ENCODE peak calls at places on chromosomes 2 and 18, in seven cellular contexts. X is ACHN, K is NCI-H1436, G is coronary artery, H is HuH-7.5, Q is fibroblast of the aortic adventitia, N is activated T-cell treated with anti-CD3 and anti-CD28 coated beads for 1 hour. P is an unnamed sample.

GRCh38 chr2:62194558-62195420 is 1.1 kb upstream of the B3GNT2 start:
- DNase-seq in K (no peak), Q (no peak), N (no peak), H (no peak), G (no peak), X (no peak), P (no peak)

GRCh38 chr2:72694715-72695496 is 130.9 kb downstream of the EXOC6B start:
- DNase-seq in G (no peak), H (peak), K (no peak), X (no peak), N (no peak), Q (peak), P (no peak)

GRCh38 chr18:73908323-73908722 is 239.3 kb downstream of the FBXO15 start:
- DNase-seq in N (no peak), Q (peak), X (peak), G (no peak), H (no peak), K (no peak), P (no peak)

GRCh38 chr2:39523308-39524044 is 86.4 kb upstream of the MAP4K3 start:
- DNase-seq in H (no peak), Q (peak), N (no peak), X (peak), K (no peak), G (no peak), P (no peak)

GRCh38 chr2:38474833-38475566 is 97.9 kb upstream of the ATL2 start:
- DNase-seq in H (no peak), G (no peak), X (no peak), K (no peak), N (no peak), Q (no peak), P (no peak)

GRCh38 chr18:23330423-23330822 is 122.7 kb upstream of the RIOK3 start:
- DNase-seq in G (no peak), N (no peak), K (no peak), X (no peak), H (no peak), Q (no peak), P (no peak)

GRCh38 chr2:67917332-67918054 is 145.3 kb downstream of the C1D start:
- DNase-seq in G (no peak), X (peak), H (no peak), N (no peak), K (no peak), Q (peak), P (no peak)

GRCh38 chr2:46076251-46076650 is 221.0 kb upstream of the EPAS1 start:
- DNase-seq in N (no peak), H (no peak), Q (no peak), X (no peak), K (no peak), G (no peak), P (no peak)

GRCh38 chr2:221103930-221104329 is 468.2 kb downstream of the EPHA4 start:
- DNase-seq in N (no peak), G (no peak), X (no peak), H (no peak), Q (peak), K (no peak), P (no peak)

GRCh38 chr2:97355887-97356286 is 233.8 kb downstream of the ANKRD36B start:
- DNase-seq in Q (no peak), G (peak), X (no peak), H (no peak), K (no peak), N (no peak), P (peak)

GRCh38 chr2:68764041-68764780 is 29.6 kb downstream of the ARHGAP25 start:
- DNase-seq in K (no peak), X (no peak), Q (no peak), H (no peak), N (no peak), G (no peak), P (no peak)

GRCh38 chr2:150256746-150257145 is 230.7 kb downstream of the RND3 start:
- DNase-seq in G (no peak), H (no peak), X (no peak), Q (peak), K (no peak), N (no peak), P (no peak)

GRCh38 chr2:241445426-241445825 is 63.0 kb downstream of the STK25 start:
- DNase-seq in X (no peak), Q (no peak), K (no peak), H (no peak), N (no peak), G (no peak), P (no peak)

GRCh38 chr18:11767935-11768334 is 78.9 kb downstream of the GNAL start:
- DNase-seq in X (no peak), N (no peak), K (no peak), Q (no peak), H (no peak), G (no peak), P (no peak)

GRCh38 chr18:54852780-54853675 is 24.8 kb downstream of the RAB27B start:
- DNase-seq in Q (no peak), H (no peak), X (no peak), N (no peak), K (no peak), G (no peak), P (no peak)

GRCh38 chr2:98903064-98903355 is 33.0 kb downstream of the CRACDL start:
- DNase-seq in X (no peak), K (no peak), Q (no peak), H (no peak), G (no peak), N (no peak), P (peak)

GRCh38 chr2:27903649-27904544 is 13.4 kb downstream of the BABAM2 start:
- DNase-seq in G (no peak), X (no peak), N (no peak), K (no peak), H (no peak), Q (no peak), P (no peak)

GRCh38 chr18:37476182-37476581 is 89.4 kb downstream of the CELF4 start:
- DNase-seq in H (peak), Q (peak), K (peak), X (peak), N (no peak), G (no peak), P (no peak)

GRCh38 chr2:32755666-32756065 is 127.8 kb downstream of the TTC27 start:
- DNase-seq in G (no peak), Q (no peak), H (no peak), X (no peak), K (no peak), N (no peak), P (no peak)

GRCh38 chr2:105545731-105546622 is 147.1 kb upstream of the FHL2 start:
- DNase-seq in H (peak), K (peak), Q (peak), X (peak), G (no peak), N (peak), P (no peak)

GRCh38 chr2:239300871-239301742 is 99.7 kb downstream of the HDAC4 start:
- DNase-seq in Q (no peak), X (no peak), H (no peak), N (no peak), G (peak), K (no peak), P (peak)

GRCh38 chr2:190413421-190413820 is 5.3 kb downstream of the MFSD6 start:
- DNase-seq in Q (no peak), K (no peak), H (no peak), X (no peak), G (no peak), N (no peak), P (no peak)

GRCh38 chr2:111705711-111706323 is 178.2 kb downstream of the ANAPC1 start:
- DNase-seq in X (peak), H (no peak), Q (peak), N (peak), G (peak), K (no peak), P (peak)

GRCh38 chr2:232203166-232203891 is 175.2 kb upstream of the ALPP start:
- DNase-seq in K (no peak), N (no peak), H (no peak), Q (no peak), G (no peak), X (no peak), P (no peak)

GRCh38 chr18:79517322-79517721 is 121.6 kb downstream of the NFATC1 start:
- DNase-seq in N (no peak), X (no peak), K (no peak), G (peak), H (no peak), Q (no peak), P (no peak)

GRCh38 chr2:96601382-96602292 is 36.5 kb downstream of the KANSL3 start:
- DNase-seq in K (no peak), G (no peak), X (no peak), N (no peak), Q (no peak), H (peak), P (no peak)

GRCh38 chr2:172639823-172640222 is 83.9 kb downstream of the PDK1 start:
- DNase-seq in H (no peak), N (no peak), X (peak), K (no peak), G (no peak), Q (peak), P (no peak)

P was measured in suprapubic skin.